ENCODE peak calls at places on chromosome 14, in eight cellular contexts. C is CD4-positive, CD25-positive, alpha-beta regulatory T cell; W is GM23338; H is psoas muscle; X is colonic mucosa; A is tibial nerve; D is tibial artery; E is HepG2. V is an unnamed sample.

GRCh38 chr14:90495357-90496276 is 98.8 kb downstream of the CALM1 start:
- DNase-seq in C (peak; percentile 49), W (peak; percentile 96), H (no peak), X (no peak), A (no peak), D (peak; percentile 66), E (peak; percentile 53), V (no peak)

GRCh38 chr14:25048170-25049126 is 1.5 kb downstream of the STXBP6 start:
- DNase-seq in C (no peak), W (peak; percentile 30), H (peak; percentile 55), X (peak; percentile 46), A (peak; percentile 34), D (no peak), E (no peak), V (no peak)

GRCh38 chr14:93267149-93267711 is 60.2 kb downstream of the UBR7 start:
- DNase-seq in C (no peak), W (no peak), H (no peak), X (no peak), A (no peak), D (no peak), E (no peak), V (no peak)

GRCh38 chr14:64762044-64763034 is 58.1 kb downstream of the PLEKHG3 start:
- DNase-seq in C (no peak), W (no peak), H (peak; percentile 80), X (peak; percentile 89), A (peak; percentile 69), D (peak; percentile 94), E (peak; percentile 35), V (peak; percentile 57)

GRCh38 chr14:66163023-66163422 is 323.1 kb upstream of the CCDC196 start:
- DNase-seq in C (no peak), W (no peak), H (no peak), X (no peak), A (no peak), D (no peak), E (no peak), V (no peak)

GRCh38 chr14:46322076-46322475 is 329.5 kb downstream of the RPL10L start:
- DNase-seq in C (no peak), W (peak; percentile 92), H (no peak), X (no peak), A (no peak), D (no peak), E (no peak), V (no peak)

GRCh38 chr14:77988966-77989365 is 181.2 kb upstream of the NRXN3 start:
- DNase-seq in C (no peak), W (no peak), H (peak; percentile 50), X (no peak), A (peak; percentile 45), D (peak; percentile 74), E (peak; percentile 6), V (no peak)

GRCh38 chr14:22380511-22381455 is 208.2 kb downstream of the DAD1 start:
- DNase-seq in C (no peak), W (no peak), H (no peak), X (no peak), A (no peak), D (no peak), E (no peak), V (no peak)

GRCh38 chr14:71498151-71498734 is 434.0 kb upstream of the RGS6 start:
- DNase-seq in C (no peak), W (no peak), H (no peak), X (no peak), A (no peak), D (no peak), E (no peak), V (no peak)

GRCh38 chr14:22689186-22689585 is 45.0 kb upstream of the OR6J1 start:
- DNase-seq in C (no peak), W (no peak), H (no peak), X (peak; percentile 28), A (no peak), D (no peak), E (peak; percentile 91), V (no peak)

GRCh38 chr14:24401810-24402702 is 3.3 kb downstream of the NYNRIN start:
- DNase-seq in C (no peak), W (no peak), H (no peak), X (no peak), A (no peak), D (no peak), E (no peak), V (no peak)

GRCh38 chr14:88868558-88869159 is 44.2 kb downstream of the TTC8 start:
- DNase-seq in C (peak; percentile 8), W (peak; percentile 33), H (no peak), X (no peak), A (no peak), D (no peak), E (peak; percentile 12), V (no peak)

GRCh38 chr14:72801381-72801812 is 92.5 kb downstream of the DPF3 start:
- DNase-seq in C (no peak), W (no peak), H (no peak), X (no peak), A (no peak), D (no peak), E (no peak), V (no peak)

GRCh38 chr14:26138764-26139445 is 458.9 kb downstream of the NOVA1 start:
- DNase-seq in C (no peak), W (peak; percentile 15), H (no peak), X (no peak), A (no peak), D (no peak), E (no peak), V (no peak)

GRCh38 chr14:32938719-32939253 is at the start of gene NPAS3:
- DNase-seq in C (no peak), W (peak; percentile 30), H (peak; percentile 36), X (no peak), A (no peak), D (peak; percentile 66), E (no peak), V (no peak)

GRCh38 chr14:63510538-63510937 is 32.6 kb downstream of the PPP2R5E start:
- DNase-seq in C (peak; percentile 42), W (no peak), H (no peak), X (no peak), A (no peak), D (no peak), E (no peak), V (no peak)

GRCh38 chr14:67490201-67490600 is 1.7 kb upstream of the TMEM229B start:
- DNase-seq in C (no peak), W (no peak), H (no peak), X (no peak), A (no peak), D (no peak), E (no peak), V (no peak)

DNA sequence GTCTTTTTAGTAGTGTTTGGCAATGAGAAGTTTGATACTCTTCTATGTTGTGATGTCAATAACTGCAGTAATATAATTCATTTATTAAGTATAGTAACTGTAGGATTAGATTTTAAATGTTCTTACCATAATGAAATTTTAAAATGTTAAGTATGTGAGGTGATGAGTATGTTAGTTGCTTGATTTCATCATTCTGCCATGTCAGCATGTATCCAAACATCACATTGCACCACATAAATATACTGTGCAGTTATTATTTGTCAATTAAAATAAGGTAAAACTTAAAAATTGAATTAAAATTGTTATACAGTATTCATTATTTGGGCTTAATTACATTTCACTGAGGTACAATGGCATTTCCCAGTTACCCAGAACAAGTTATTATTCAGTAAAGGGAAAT is 138.6 kb downstream of the NUBPL start:
- DNase-seq in C (no peak), W (no peak), H (no peak), X (no peak), A (no peak), D (no peak), E (no peak), V (no peak)
- H3K27me3 ChIP-seq in C (no peaks in the 10 kb centered on the region), W (no peaks in the 10 kb centered on the region), H (no peaks in the 10 kb centered on the region), X (no peaks in the 10 kb centered on the region), A (no peaks in the 10 kb centered on the region), D (no peaks in the 10 kb centered on the region), E (no peaks in the 10 kb centered on the region), V (no peaks in the 10 kb centered on the region)

DNA sequence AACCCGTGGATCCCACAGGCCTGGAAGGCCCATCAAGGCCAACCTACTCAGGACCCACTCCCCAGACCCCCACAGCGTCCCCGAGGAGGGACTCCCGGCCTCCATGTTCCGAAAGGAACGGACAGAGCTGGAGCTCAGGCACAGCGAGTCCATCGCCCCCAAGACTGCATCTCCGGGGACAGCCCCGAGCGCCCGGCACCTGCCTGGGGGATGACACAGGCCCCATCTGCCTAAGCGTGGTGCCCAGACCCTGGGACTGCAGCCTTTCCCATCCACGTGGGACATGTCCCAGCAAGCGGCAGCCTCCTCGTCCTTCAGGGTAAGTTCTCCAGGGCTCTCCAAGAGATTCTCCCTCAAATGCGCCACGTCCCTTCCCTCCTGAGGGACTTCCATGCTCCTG is 12.1 kb upstream of the DIO3 start:
- DNase-seq in C (no peak), W (no peak), H (no peak), X (no peak), A (no peak), D (no peak), E (no peak), V (no peak)
- H3K27me3 ChIP-seq in C (no peaks in the 10 kb centered on the region), W (no peaks in the 10 kb centered on the region), H (peaks cover 4% of the 10 kb centered on the region), X (no peaks in the 10 kb centered on the region), A (no peaks in the 10 kb centered on the region), D (no peaks in the 10 kb centered on the region), E (no peaks in the 10 kb centered on the region), V (no peaks in the 10 kb centered on the region)

GRCh38 chr14:103316723-103317122 is 17.3 kb upstream of the EIF5 start:
- DNase-seq in C (no peak), W (peak; percentile 50), H (no peak), X (no peak), A (no peak), D (no peak), E (no peak), V (no peak)
- H3K27me3 ChIP-seq in C (peaks cover 2% of the 10 kb centered on the region), W (no peaks in the 10 kb centered on the region), H (no peaks in the 10 kb centered on the region), X (no peaks in the 10 kb centered on the region), A (peaks cover 16% of the 10 kb centered on the region), D (no peaks in the 10 kb centered on the region), E (peaks cover 10% of the 10 kb centered on the region), V (no peaks in the 10 kb centered on the region)

GRCh38 chr14:91573894-91574837 is 64.1 kb upstream of the PPP4R3A start:
- DNase-seq in C (peak; percentile 39), W (peak; percentile 71), H (peak; percentile 25), X (peak; percentile 76), A (no peak), D (peak; percentile 92), E (no peak), V (peak; percentile 46)

GRCh38 chr14:91570021-91570420 is 59.9 kb upstream of the PPP4R3A start:
- DNase-seq in C (no peak), W (peak; percentile 53), H (no peak), X (no peak), A (no peak), D (no peak), E (no peak), V (no peak)

GRCh38 chr14:91569301-91569700 is 59.2 kb upstream of the PPP4R3A start:
- DNase-seq in C (no peak), W (no peak), H (no peak), X (no peak), A (no peak), D (no peak), E (no peak), V (no peak)

GRCh38 chr14:91573528-91573893 is 63.4 kb upstream of the PPP4R3A start:
- DNase-seq in C (no peak), W (no peak), H (no peak), X (no peak), A (no peak), D (no peak), E (no peak), V (no peak)

DNA sequence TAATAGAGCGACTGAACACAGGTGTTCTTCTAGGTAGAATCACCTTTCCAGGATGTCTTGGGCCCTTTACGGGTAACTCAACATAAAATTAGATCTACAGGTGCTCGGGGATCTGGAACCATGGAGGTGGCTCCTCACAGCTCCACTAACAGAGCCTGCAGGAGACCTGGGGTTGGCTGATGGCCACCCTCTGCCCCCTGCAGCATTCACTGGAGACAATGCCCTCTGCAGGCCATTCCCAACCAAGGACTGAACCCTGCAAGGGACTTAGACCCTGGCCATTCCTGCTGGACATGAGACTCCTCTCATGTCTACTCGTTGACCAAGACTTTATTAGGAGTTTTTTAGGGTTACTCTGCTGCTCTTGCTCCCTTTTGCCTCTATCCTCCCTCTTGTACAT is 58.5 kb upstream of the PPP4R3A start:
- DNase-seq in C (no peak), W (no peak), H (no peak), X (no peak), A (no peak), D (no peak), E (peak; percentile 55), V (no peak)
- H3K27me3 ChIP-seq in C (no peaks in the 10 kb centered on the region), W (peaks cover 25% of the 10 kb centered on the region), H (peaks cover 3% of the 10 kb centered on the region), X (no peaks in the 10 kb centered on the region), A (peaks cover 14% of the 10 kb centered on the region), D (no peaks in the 10 kb centered on the region), E (peaks cover 6% of the 10 kb centered on the region), V (no peaks in the 10 kb centered on the region)

V was measured in lung.